ENCODE peak calls at places on chromosomes 16 and 17, in five cellular contexts. One of them, this sample, is unnamed.

GRCh38 chr16:87464691-87465300 is 28.0 kb downstream of the ZCCHC14 start:
- DNase-seq in left lung: peak; percentile 83
- DNase-seq in skeletal muscle cell: peak; percentile 77
- DNase-seq in retinal pigment epithelial cell: no peak
- DNase-seq in fibroblast of lung: peak; percentile 92
- DNase-seq in this sample: peak; percentile 59

GRCh38 chr16:54136276-54136625 is 150.3 kb downstream of the IRX3 start:
- DNase-seq in left lung: no peak
- DNase-seq in skeletal muscle cell: no peak
- DNase-seq in retinal pigment epithelial cell: peak; percentile 32
- DNase-seq in fibroblast of lung: peak; percentile 67
- DNase-seq in this sample: no peak

GRCh38 chr17:8741771-8742170 is 2.9 kb downstream of the CCDC42 start:
- DNase-seq in left lung: no peak
- DNase-seq in skeletal muscle cell: no peak
- DNase-seq in retinal pigment epithelial cell: no peak
- DNase-seq in fibroblast of lung: no peak
- DNase-seq in this sample: no peak

GRCh38 chr17:8121531-8122390 is 2.1 kb downstream of the HES7 start:
- DNase-seq in left lung: peak; percentile 85
- DNase-seq in skeletal muscle cell: no peak
- DNase-seq in retinal pigment epithelial cell: no peak
- DNase-seq in fibroblast of lung: peak; percentile 60
- DNase-seq in this sample: no peak

GRCh38 chr17:38875477-38876080 is 5.7 kb downstream of the LASP1 start:
- DNase-seq in left lung: no peak
- DNase-seq in skeletal muscle cell: no peak
- DNase-seq in retinal pigment epithelial cell: no peak
- DNase-seq in fibroblast of lung: no peak
- DNase-seq in this sample: no peak

GRCh38 chr16:87951550-87952538 is 610 bp downstream of the BANP start:
- DNase-seq in left lung: peak; percentile 54
- DNase-seq in skeletal muscle cell: no peak
- DNase-seq in retinal pigment epithelial cell: no peak
- DNase-seq in fibroblast of lung: peak; percentile 9
- DNase-seq in this sample: no peak

GRCh38 chr16:56722200-56722842 is 7.6 kb upstream of the NUP93 start:
- DNase-seq in left lung: no peak
- DNase-seq in skeletal muscle cell: no peak
- DNase-seq in retinal pigment epithelial cell: no peak
- DNase-seq in fibroblast of lung: no peak
- DNase-seq in this sample: no peak

GRCh38 chr16:72829846-72830620 is 217.9 kb downstream of the ZFHX3 start:
- DNase-seq in left lung: no peak
- DNase-seq in skeletal muscle cell: no peak
- DNase-seq in retinal pigment epithelial cell: no peak
- DNase-seq in fibroblast of lung: no peak
- DNase-seq in this sample: no peak

GRCh38 chr17:69477900-69478266 is 63.4 kb downstream of the MAP2K6 start:
- DNase-seq in left lung: no peak
- DNase-seq in skeletal muscle cell: no peak
- DNase-seq in retinal pigment epithelial cell: no peak
- DNase-seq in fibroblast of lung: no peak
- DNase-seq in this sample: no peak

GRCh38 chr16:30115238-30115637 is 1.9 kb upstream of the GDPD3 start:
- DNase-seq in left lung: no peak
- DNase-seq in skeletal muscle cell: no peak
- DNase-seq in retinal pigment epithelial cell: no peak
- DNase-seq in fibroblast of lung: no peak
- DNase-seq in this sample: no peak

GRCh38 chr17:82978765-82979349 is 100.6 kb upstream of the METRNL start:
- DNase-seq in left lung: no peak
- DNase-seq in skeletal muscle cell: no peak
- DNase-seq in retinal pigment epithelial cell: no peak
- DNase-seq in fibroblast of lung: no peak
- DNase-seq in this sample: no peak

GRCh38 chr16:68825427-68825826 is 17.9 kb upstream of the TANGO6 start:
- DNase-seq in left lung: no peak
- DNase-seq in skeletal muscle cell: no peak
- DNase-seq in retinal pigment epithelial cell: no peak
- DNase-seq in fibroblast of lung: peak; percentile 30
- DNase-seq in this sample: no peak

GRCh38 chr17:44546711-44547606 is 10.3 kb upstream of the FZD2 start:
- DNase-seq in left lung: no peak
- DNase-seq in skeletal muscle cell: no peak
- DNase-seq in retinal pigment epithelial cell: no peak
- DNase-seq in fibroblast of lung: peak; percentile 67
- DNase-seq in this sample: no peak

GRCh38 chr17:83014297-83014696 is 65.1 kb upstream of the METRNL start:
- DNase-seq in left lung: no peak
- DNase-seq in skeletal muscle cell: no peak
- DNase-seq in retinal pigment epithelial cell: no peak
- DNase-seq in fibroblast of lung: no peak
- DNase-seq in this sample: no peak

GRCh38 chr16:49484454-49484853 is 110.8 kb downstream of the C16orf78 start:
- DNase-seq in left lung: peak; percentile 84
- DNase-seq in skeletal muscle cell: no peak
- DNase-seq in retinal pigment epithelial cell: no peak
- DNase-seq in fibroblast of lung: no peak
- DNase-seq in this sample: no peak

GRCh38 chr17:58305626-58306025 is 23.0 kb downstream of the TSPOAP1 start:
- DNase-seq in left lung: no peak
- DNase-seq in skeletal muscle cell: no peak
- DNase-seq in retinal pigment epithelial cell: no peak
- DNase-seq in fibroblast of lung: no peak
- DNase-seq in this sample: no peak

GRCh38 chr17:60863892-60864673 is 186.4 kb downstream of the BCAS3 start:
- DNase-seq in left lung: no peak
- DNase-seq in skeletal muscle cell: no peak
- DNase-seq in retinal pigment epithelial cell: peak; percentile 32
- DNase-seq in fibroblast of lung: peak; percentile 62
- DNase-seq in this sample: no peak

GRCh38 chr17:55038291-55038690 is 69.7 kb downstream of the STXBP4 start:
- DNase-seq in left lung: no peak
- DNase-seq in skeletal muscle cell: no peak
- DNase-seq in retinal pigment epithelial cell: no peak
- DNase-seq in fibroblast of lung: no peak
- DNase-seq in this sample: no peak

DNA sequence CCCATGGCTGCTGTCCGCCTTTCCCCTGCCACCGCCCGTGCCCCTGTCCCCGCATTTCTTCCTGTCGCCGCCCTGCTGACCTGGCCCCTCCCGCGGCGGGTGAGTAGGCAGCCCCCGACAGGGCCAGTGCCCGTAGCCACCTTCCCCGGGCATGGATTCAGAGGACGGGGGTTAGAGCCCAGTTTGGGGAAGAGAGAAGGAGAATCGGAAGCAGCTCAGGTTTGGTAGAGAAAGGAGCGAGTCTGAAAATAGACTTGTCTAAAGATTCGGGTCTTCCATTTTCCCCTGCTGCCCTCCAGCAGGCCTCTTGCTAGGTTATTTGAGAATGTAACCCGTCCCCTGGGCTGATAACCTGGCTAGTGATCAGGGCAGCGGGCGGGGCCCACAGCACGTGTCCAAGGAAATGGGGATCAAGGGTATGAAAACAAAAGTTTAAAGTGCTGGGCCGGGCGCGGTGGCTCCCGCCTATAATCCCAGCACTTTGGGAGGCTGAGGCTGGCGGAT is 7.9 kb upstream of the CLDN9 start:
- DNase-seq in left lung: peak; percentile 90
- DNase-seq in skeletal muscle cell: no peak
- DNase-seq in retinal pigment epithelial cell: no peak
- DNase-seq in fibroblast of lung: no peak
- DNase-seq in this sample: no peak
- H3K4me3 ChIP-seq in left lung: peak overlapping the region; percentile 17
- H3K4me3 ChIP-seq in skeletal muscle cell: peak overlapping the region; percentile 27
- H3K4me3 ChIP-seq in retinal pigment epithelial cell: peak overlapping the region; percentile 57
- H3K4me3 ChIP-seq in fibroblast of lung: no peak overlapping the region
- H3K4me3 ChIP-seq in this sample: no peak overlapping the region

GRCh38 chr17:81667754-81668153 is 1.2 kb downstream of the CCDC137 start:
- DNase-seq in left lung: no peak
- DNase-seq in skeletal muscle cell: no peak
- DNase-seq in retinal pigment epithelial cell: no peak
- DNase-seq in fibroblast of lung: no peak
- DNase-seq in this sample: no peak
- H3K4me3 ChIP-seq in left lung: no peak overlapping the region
- H3K4me3 ChIP-seq in skeletal muscle cell: no peak overlapping the region
- H3K4me3 ChIP-seq in retinal pigment epithelial cell: peak overlapping the region; percentile 10
- H3K4me3 ChIP-seq in fibroblast of lung: no peak overlapping the region
- H3K4me3 ChIP-seq in this sample: peak overlapping the region; percentile 18

DNA sequence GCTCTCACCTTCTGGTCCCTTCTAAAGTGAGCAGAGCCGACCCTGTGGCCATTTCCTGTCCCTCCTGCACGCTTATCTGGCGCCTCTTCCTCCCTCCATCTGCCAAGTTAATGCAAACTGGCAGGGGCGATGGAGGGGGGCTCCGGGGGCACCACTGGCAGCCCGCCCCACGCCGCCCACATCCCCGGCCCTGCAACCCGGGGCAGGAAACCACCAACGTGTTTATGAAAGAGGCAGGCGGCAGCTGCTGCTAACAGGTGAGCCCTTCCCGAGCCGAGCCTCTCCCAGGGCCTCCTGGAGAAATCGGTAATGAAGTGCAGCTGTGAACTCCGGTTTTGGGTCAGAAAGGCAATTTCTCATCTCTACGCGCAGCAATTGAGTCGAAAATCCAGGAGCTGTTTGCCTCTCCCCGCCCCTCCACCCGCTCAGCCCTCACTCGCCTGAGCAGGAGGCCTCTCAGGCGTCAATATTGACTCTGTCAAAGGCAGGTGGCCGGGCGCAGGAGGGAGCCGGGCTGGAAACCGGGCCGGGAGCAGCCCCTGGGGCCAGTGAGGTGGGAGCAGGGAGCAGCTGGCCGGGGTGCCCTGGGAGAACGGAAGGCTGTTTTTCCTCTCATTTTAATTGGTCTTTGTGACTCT is 164.4 kb upstream of the GSE1 start:
- DNase-seq in left lung: no peak
- DNase-seq in skeletal muscle cell: peak; percentile 25
- DNase-seq in retinal pigment epithelial cell: no peak
- DNase-seq in fibroblast of lung: no peak
- DNase-seq in this sample: no peak
- H3K4me3 ChIP-seq in left lung: no peak overlapping the region
- H3K4me3 ChIP-seq in skeletal muscle cell: no peak overlapping the region
- H3K4me3 ChIP-seq in retinal pigment epithelial cell: no peak overlapping the region
- H3K4me3 ChIP-seq in fibroblast of lung: no peak overlapping the region
- H3K4me3 ChIP-seq in this sample: no peak overlapping the region

GRCh38 chr16:11511328-11511727 is 75.4 kb downstream of the LITAF start:
- DNase-seq in left lung: no peak
- DNase-seq in skeletal muscle cell: no peak
- DNase-seq in retinal pigment epithelial cell: no peak
- DNase-seq in fibroblast of lung: no peak
- DNase-seq in this sample: no peak
- H3K4me3 ChIP-seq in left lung: no peak overlapping the region
- H3K4me3 ChIP-seq in skeletal muscle cell: no peak overlapping the region
- H3K4me3 ChIP-seq in retinal pigment epithelial cell: no peak overlapping the region
- H3K4me3 ChIP-seq in fibroblast of lung: no peak overlapping the region
- H3K4me3 ChIP-seq in this sample: no peak overlapping the region

DNA sequence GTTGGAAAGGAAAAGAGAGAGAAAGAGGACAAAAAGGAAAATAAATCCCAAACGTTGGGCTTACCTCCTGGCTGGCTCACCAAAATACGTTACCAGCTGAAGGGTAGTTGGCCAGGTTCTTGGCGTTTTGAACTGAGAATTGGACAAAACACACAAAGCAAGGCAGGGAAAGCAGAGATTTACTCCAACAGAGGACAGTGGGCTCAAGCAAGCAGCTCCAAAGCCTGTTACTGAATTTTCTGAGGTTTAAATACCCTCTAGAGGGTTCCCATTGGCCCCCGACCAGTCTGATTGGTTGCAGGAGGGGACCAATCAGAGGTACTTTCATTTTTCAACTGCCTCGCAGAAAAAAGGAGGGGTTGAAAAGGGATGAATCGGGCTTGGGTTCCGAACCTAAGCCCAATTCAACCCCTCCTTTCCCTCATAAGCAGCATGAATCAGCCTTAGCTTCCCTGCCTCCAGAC is 55.6 kb upstream of the ALOX12 start:
- DNase-seq in left lung: no peak
- DNase-seq in skeletal muscle cell: no peak
- DNase-seq in retinal pigment epithelial cell: no peak
- DNase-seq in fibroblast of lung: no peak
- DNase-seq in this sample: no peak
- H3K4me3 ChIP-seq in left lung: no peak overlapping the region
- H3K4me3 ChIP-seq in skeletal muscle cell: no peak overlapping the region
- H3K4me3 ChIP-seq in retinal pigment epithelial cell: no peak overlapping the region
- H3K4me3 ChIP-seq in fibroblast of lung: peak overlapping the region; percentile 12
- H3K4me3 ChIP-seq in this sample: peak overlapping the region; percentile 20

GRCh38 chr17:64969046-64969501 is 49.8 kb upstream of the LRRC37A3 start:
- DNase-seq in left lung: no peak
- DNase-seq in skeletal muscle cell: no peak
- DNase-seq in retinal pigment epithelial cell: no peak
- DNase-seq in fibroblast of lung: no peak
- DNase-seq in this sample: no peak
- H3K4me3 ChIP-seq in left lung: no peak overlapping the region
- H3K4me3 ChIP-seq in skeletal muscle cell: no peak overlapping the region
- H3K4me3 ChIP-seq in retinal pigment epithelial cell: no peak overlapping the region
- H3K4me3 ChIP-seq in fibroblast of lung: no peak overlapping the region
- H3K4me3 ChIP-seq in this sample: no peak overlapping the region

GRCh38 chr17:17497065-17497844 is 1.1 kb upstream of the RASD1 start:
- DNase-seq in left lung: no peak
- DNase-seq in skeletal muscle cell: no peak
- DNase-seq in retinal pigment epithelial cell: no peak
- DNase-seq in fibroblast of lung: peak; percentile 20
- DNase-seq in this sample: no peak
- H3K4me3 ChIP-seq in left lung: peak overlapping the region; percentile 51
- H3K4me3 ChIP-seq in skeletal muscle cell: peak overlapping the region; percentile 13
- H3K4me3 ChIP-seq in retinal pigment epithelial cell: no peak overlapping the region
- H3K4me3 ChIP-seq in fibroblast of lung: no peak overlapping the region
- H3K4me3 ChIP-seq in this sample: peak overlapping the region; percentile 23